ENCODE peak calls at places on chromosomes 11 and 22, in nine cellular contexts. V is T-cell; G is HTR-8/SVneo; Z is activated effector memory CD4-positive, alpha-beta T cell treated with anti-CD3 and anti-CD28 coated beads, Interleukin-2, amount 50 U/mL, for 16 hours; Q is cardiac fibroblast; N is Ammon's horn; U is ELF-1; B is effector memory CD8-positive, alpha-beta T cell; X is anterior cingulate cortex. O is an unnamed sample.

GRCh38 chr22:23061471-23062280 is 8.6 kb upstream of the GNAZ start:
- DNase-seq in V (no peak), G (no peak), Z (peak), Q (no peak), N (no peak), U (no peak), B (no peak), X (no peak), O (peak)

GRCh38 chr11:68838572-68838964 is 3.1 kb downstream of the CPT1A start:
- DNase-seq in V (no peak), G (no peak), Z (peak), Q (peak), N (no peak), U (no peak), B (peak), X (no peak), O (peak)

GRCh38 chr11:15123849-15124248 is 9.1 kb downstream of the INSC start:
- DNase-seq in V (no peak), G (peak), Z (no peak), Q (peak), N (peak), U (no peak), B (no peak), X (no peak), O (no peak)

GRCh38 chr11:118605116-118605867 is 2.1 kb upstream of the PHLDB1 start:
- DNase-seq in V (no peak), G (no peak), Z (no peak), Q (peak), N (peak), U (peak), B (no peak), X (peak), O (no peak)

GRCh38 chr11:71272161-71272560 is 19.8 kb upstream of the SHANK2 start:
- DNase-seq in V (no peak), G (no peak), Z (peak), Q (no peak), N (no peak), U (no peak), B (no peak), X (no peak), O (no peak)

GRCh38 chr11:115695677-115696451 is 191.6 kb upstream of the CADM1 start:
- DNase-seq in V (no peak), G (no peak), Z (no peak), Q (no peak), N (no peak), U (no peak), B (no peak), X (no peak), O (no peak)

GRCh38 chr11:75263944-75264349 is 23.4 kb downstream of the TPBGL start:
- DNase-seq in V (no peak), G (no peak), Z (peak), Q (no peak), N (peak), U (no peak), B (no peak), X (no peak), O (no peak)

GRCh38 chr22:35229865-35230264 is 27.4 kb upstream of the HMGXB4 start:
- DNase-seq in V (no peak), G (no peak), Z (no peak), Q (no peak), N (no peak), U (no peak), B (no peak), X (no peak), O (no peak)

GRCh38 chr22:43988960-43989359 is 33.7 kb downstream of the SAMM50 start:
- DNase-seq in V (no peak), G (no peak), Z (no peak), Q (no peak), N (no peak), U (no peak), B (no peak), X (no peak), O (no peak)

GRCh38 chr11:118530683-118531596 is at the start of gene TMEM25:
- DNase-seq in V (peak), G (peak), Z (peak), Q (peak), N (peak), U (peak), B (peak), X (peak), O (peak)

GRCh38 chr11:126336065-126336464 is 19.4 kb upstream of the ST3GAL4 start:
- DNase-seq in V (no peak), G (no peak), Z (peak), Q (no peak), N (no peak), U (no peak), B (no peak), X (no peak), O (no peak)

GRCh38 chr11:108664241-108664640 is 628 bp upstream of the DDX10 start:
- DNase-seq in V (no peak), G (no peak), Z (no peak), Q (no peak), N (no peak), U (no peak), B (no peak), X (no peak), O (no peak)

GRCh38 chr22:44625981-44626687 is 75.9 kb upstream of the PRR5 start:
- DNase-seq in V (peak), G (peak), Z (peak), Q (peak), N (peak), U (peak), B (peak), X (peak), O (peak)

GRCh38 chr22:48305726-48306235 is 1521.9 kb downstream of the BRD1 start:
- DNase-seq in V (no peak), G (no peak), Z (no peak), Q (no peak), N (no peak), U (no peak), B (no peak), X (no peak), O (no peak)

GRCh38 chr11:70468256-70469230 is 70.2 kb downstream of the CTTN start:
- DNase-seq in V (no peak), G (no peak), Z (no peak), Q (peak), N (peak), U (no peak), B (no peak), X (no peak), O (no peak)

GRCh38 chr11:10483584-10483983 is 28.5 kb downstream of the AMPD3 start:
- DNase-seq in V (no peak), G (no peak), Z (no peak), Q (no peak), N (no peak), U (no peak), B (no peak), X (no peak), O (no peak)

GRCh38 chr11:11916981-11917399 is 75.2 kb downstream of the USP47 start:
- DNase-seq in V (no peak), G (peak), Z (no peak), Q (peak), N (no peak), U (no peak), B (no peak), X (no peak), O (no peak)

GRCh38 chr22:28017859-28018258 is 98.8 kb upstream of the PITPNB start:
- DNase-seq in V (no peak), G (no peak), Z (peak), Q (no peak), N (no peak), U (no peak), B (no peak), X (no peak), O (no peak)